ENCODE peak calls at places on chromosomes 12 and 14, in four cellular contexts. G is NCI-H1092 treated with DMSO at 0.1 percent for 48 hours, B is non-pigmented ciliary epithelial cell, Q is Right ventricle myocardium superior. X is an unnamed sample.

GRCh38 chr14:29709490-29709889 is 218.2 kb downstream of the PRKD1 start:
- DNase-seq in G (no peak), B (no peak), Q (no peak), X (no peak)

GRCh38 chr14:39015964-39016577 is 87.0 kb downstream of the SEC23A start:
- DNase-seq in G (no peak), B (no peak), Q (no peak), X (no peak)

GRCh38 chr12:130508318-130508717 is 170.6 kb downstream of the PIWIL1 start:
- DNase-seq in G (no peak), B (no peak), Q (no peak), X (no peak)

GRCh38 chr12:15474766-15475165 is 152.5 kb downstream of the PTPRO start:
- DNase-seq in G (no peak), B (no peak), Q (no peak), X (no peak)

GRCh38 chr12:109461049-109461845 is 15.9 kb downstream of the KCTD10 start:
- DNase-seq in G (no peak), B (no peak), Q (no peak), X (peak)

GRCh38 chr14:102819790-102820330 is 42.6 kb downstream of the TRAF3 start:
- DNase-seq in G (no peak), B (no peak), Q (no peak), X (no peak)

GRCh38 chr12:19799216-19799615 is 359.9 kb downstream of the AEBP2 start:
- DNase-seq in G (no peak), B (no peak), Q (no peak), X (no peak)

GRCh38 chr12:6180300-6181051 is 19.7 kb upstream of the CD9 start:
- DNase-seq in G (no peak), B (no peak), Q (peak), X (no peak)

GRCh38 chr12:64006211-64006610 is 161.7 kb downstream of the SRGAP1 start:
- DNase-seq in G (no peak), B (peak), Q (no peak), X (no peak)

GRCh38 chr14:31025335-31026075 is at the start of gene AP4S1:
- DNase-seq in G (peak), B (no peak), Q (peak), X (peak)

GRCh38 chr12:13573698-13574321 is 377.3 kb downstream of the EMP1 start:
- DNase-seq in G (no peak), B (peak), Q (no peak), X (no peak)

GRCh38 chr14:70622111-70622712 is 19.5 kb upstream of the TTC9 start:
- DNase-seq in G (peak), B (no peak), Q (no peak), X (peak)

GRCh38 chr14:24070285-24071143 is 848 bp upstream of the CPNE6 start:
- DNase-seq in G (no peak), B (no peak), Q (no peak), X (no peak)